ENCODE peak calls at places on chromosomes 4 and X, in seven cellular contexts. S is uterus, E is IMR-90, Y is right lobe of liver, B is left lung, V is bronchial epithelial cell, N is AG04449. L is an unnamed sample.

GRCh38 chr4:113057891-113058290 is 8.4 kb downstream of the ANK2 start:
- DNase-seq in S (no peak), E (no peak), Y (no peak), B (no peak), V (peak; percentile 45), N (no peak), L (peak; percentile 37)

GRCh38 chr4:62232755-62233280 is 1032.7 kb downstream of the ADGRL3 start:
- DNase-seq in S (no peak), E (no peak), Y (no peak), B (no peak), V (no peak), N (no peak), L (no peak)

GRCh38 chrX:115958687-115959359 is 211.7 kb upstream of the AGTR2 start:
- DNase-seq in S (no peak), E (no peak), Y (no peak), B (no peak), V (peak; percentile 28), N (no peak), L (peak; percentile 19)

GRCh38 chrX:3651272-3651671 is 62.2 kb downstream of the PRKX start:
- DNase-seq in S (no peak), E (peak; percentile 49), Y (no peak), B (no peak), V (peak; percentile 19), N (no peak), L (peak; percentile 27)

GRCh38 chrX:68929332-68930150 is 100.7 kb downstream of the EFNB1 start:
- DNase-seq in S (peak; percentile 52), E (peak; percentile 85), Y (no peak), B (no peak), V (peak; percentile 77), N (no peak), L (peak; percentile 75)

GRCh38 chr4:1910643-1911042 is 39.5 kb downstream of the NSD2 start:
- DNase-seq in S (no peak), E (peak; percentile 66), Y (no peak), B (no peak), V (peak; percentile 45), N (peak; percentile 12), L (peak; percentile 64)

GRCh38 chr4:108644237-108644636 is 6.2 kb upstream of the OSTC start:
- DNase-seq in S (no peak), E (peak; percentile 21), Y (no peak), B (no peak), V (no peak), N (no peak), L (no peak)

GRCh38 chr4:122921971-122922876 is at the start of gene NUDT6:
- DNase-seq in S (peak; percentile 46), E (peak; percentile 69), Y (peak; percentile 83), B (peak; percentile 71), V (peak; percentile 39), N (no peak), L (peak; percentile 70)

GRCh38 chrX:24520472-24520871 is 55.4 kb downstream of the PDK3 start:
- DNase-seq in S (no peak), E (no peak), Y (no peak), B (no peak), V (no peak), N (no peak), L (no peak)

GRCh38 chrX:153924149-153924861 is 1.8 kb downstream of the ARHGAP4 start:
- DNase-seq in S (peak; percentile 55), E (peak; percentile 44), Y (no peak), B (peak; percentile 57), V (no peak), N (no peak), L (peak; percentile 38)

GRCh38 chrX:95063554-95063953 is 1389.5 kb downstream of the FAM133A start:
- DNase-seq in S (no peak), E (peak; percentile 11), Y (no peak), B (no peak), V (no peak), N (no peak), L (no peak)

GRCh38 chr4:43089730-43090129 is 197.2 kb downstream of the GRXCR1 start:
- DNase-seq in S (no peak), E (peak; percentile 28), Y (no peak), B (no peak), V (peak; percentile 91), N (no peak), L (peak; percentile 84)

GRCh38 chr4:3369781-3370660 is 71.7 kb upstream of the HGFAC start:
- DNase-seq in S (peak; percentile 56), E (peak; percentile 94), Y (peak; percentile 72), B (no peak), V (peak; percentile 49), N (peak; percentile 70), L (peak; percentile 59)

GRCh38 chr4:71125137-71125536 is 131.7 kb downstream of the DCK start:
- DNase-seq in S (no peak), E (no peak), Y (no peak), B (no peak), V (no peak), N (no peak), L (no peak)

GRCh38 chr4:183729430-183730328 is 70.6 kb downstream of the TRAPPC11 start:
- DNase-seq in S (no peak), E (peak; percentile 70), Y (no peak), B (no peak), V (peak; percentile 96), N (no peak), L (peak; percentile 96)

GRCh38 chrX:15873566-15873965 is 19.0 kb upstream of the AP1S2 start:
- DNase-seq in S (no peak), E (peak; percentile 6), Y (no peak), B (no peak), V (no peak), N (no peak), L (no peak)

GRCh38 chr4:107997794-107998193 is 8.1 kb downstream of the HADH start:
- DNase-seq in S (no peak), E (no peak), Y (no peak), B (no peak), V (no peak), N (no peak), L (no peak)

GRCh38 chr4:161629694-161630441 is 533.9 kb downstream of the FSTL5 start:
- DNase-seq in S (no peak), E (no peak), Y (no peak), B (no peak), V (no peak), N (no peak), L (peak; percentile 58)

GRCh38 chr4:10640535-10641159 is 43.9 kb downstream of the CLNK start:
- DNase-seq in S (no peak), E (no peak), Y (no peak), B (peak; percentile 39), V (no peak), N (no peak), L (peak; percentile 37)

GRCh38 chrX:9861711-9862110 is 75.5 kb downstream of the SHROOM2 start:
- DNase-seq in S (no peak), E (no peak), Y (no peak), B (no peak), V (no peak), N (no peak), L (no peak)

GRCh38 chrX:74593593-74593992 is 20.8 kb downstream of the RLIM start:
- DNase-seq in S (no peak), E (no peak), Y (no peak), B (no peak), V (no peak), N (no peak), L (no peak)

GRCh38 chr4:1738410-1738809 is 17.1 kb downstream of the TACC3 start:
- DNase-seq in S (no peak), E (no peak), Y (no peak), B (no peak), V (no peak), N (no peak), L (no peak)

GRCh38 chr4:152079543-152080293 is 318.9 kb upstream of the GATB start:
- DNase-seq in S (no peak), E (no peak), Y (no peak), B (no peak), V (no peak), N (no peak), L (no peak)

DNA sequence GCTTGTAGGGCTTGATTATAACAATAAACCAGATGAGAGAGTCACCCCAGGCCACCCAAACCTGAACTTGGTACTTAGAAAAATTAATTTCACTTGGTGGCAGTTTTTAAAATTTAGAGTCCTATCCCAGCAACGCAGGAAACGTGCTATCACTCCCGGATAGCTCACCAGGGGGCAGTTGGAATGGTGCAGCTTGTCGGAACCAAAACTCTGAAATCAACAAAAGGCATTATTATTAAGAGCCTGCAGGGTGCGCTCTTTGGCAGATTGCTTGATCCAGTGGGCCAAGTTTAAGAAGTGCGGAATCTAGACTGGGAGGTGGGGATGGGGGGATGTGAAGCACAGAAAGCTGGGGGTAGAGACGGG is 2.4 kb downstream of the FRAS1 start:
- DNase-seq in S (peak; percentile 18), E (peak; percentile 45), Y (no peak), B (peak; percentile 51), V (peak; percentile 82), N (peak; percentile 4), L (peak; percentile 88)
- H3K4me3 ChIP-seq in S (peak overlapping the region; percentile 36), E (no peak overlapping the region), Y (peak overlapping the region; percentile 37), B (peak overlapping the region; percentile 45), V (peak overlapping the region; percentile 53), N (peak overlapping the region; percentile 63), L (peak overlapping the region; percentile 72)

GRCh38 chrX:114626323-114626722 is 42.4 kb downstream of the HTR2C start:
- DNase-seq in S (no peak), E (peak; percentile 3), Y (no peak), B (no peak), V (peak; percentile 12), N (no peak), L (peak; percentile 32)
- TF ChIP-seq CTCF in S (no peak), E (peak; percentile 19), Y (peak; percentile 47), B (no peak), V (peak; percentile 37), N (no peak), L (peak; percentile 45)

GRCh38 chrX:107673933-107674479 is 45.7 kb downstream of the PRPS1 start:
- DNase-seq in S (peak; percentile 90), E (no peak), Y (peak; percentile 76), B (peak; percentile 88), V (peak; percentile 49), N (no peak), L (peak; percentile 42)

GRCh38 chrX:107673401-107673800 is 45.1 kb downstream of the PRPS1 start:
- DNase-seq in S (no peak), E (no peak), Y (no peak), B (no peak), V (no peak), N (no peak), L (no peak)

GRCh38 chrX:107674480-107675364 is 46.4 kb downstream of the PRPS1 start:
- DNase-seq in S (peak; percentile 88), E (no peak), Y (no peak), B (peak; percentile 69), V (peak; percentile 54), N (no peak), L (peak; percentile 50)

GRCh38 chrX:107675365-107675654 is 47.0 kb downstream of the PRPS1 start:
- DNase-seq in S (no peak), E (no peak), Y (no peak), B (no peak), V (no peak), N (no peak), L (no peak)

GRCh38 chrX:107672955-107673378 is 44.7 kb downstream of the PRPS1 start:
- DNase-seq in S (peak; percentile 90), E (peak; percentile 56), Y (peak; percentile 75), B (peak; percentile 75), V (peak; percentile 65), N (no peak), L (peak; percentile 80)
- H3K4me3 ChIP-seq in S (peak overlapping the region; percentile 1), E (no peak overlapping the region), Y (no peak overlapping the region), B (no peak overlapping the region), V (no peak overlapping the region), N (no peak overlapping the region), L (no peak overlapping the region)

GRCh38 chr4:156718226-156718625 is 253.4 kb downstream of the PDGFC start:
- DNase-seq in S (no peak), E (peak; percentile 18), Y (no peak), B (no peak), V (peak; percentile 44), N (no peak), L (peak; percentile 31)
- TF ChIP-seq CTCF in S (no peak), E (no peak), Y (no peak), B (no peak), V (no peak), N (no peak), L (no peak)

GRCh38 chrX:49308604-49309269 is 5.3 kb downstream of the GAGE10 start:
- DNase-seq in S (no peak), E (no peak), Y (no peak), B (no peak), V (no peak), N (no peak), L (no peak)
- H3K4me3 ChIP-seq in S (peak overlapping the region; percentile 37), E (no peak overlapping the region), Y (peak overlapping the region; percentile 16), B (peak overlapping the region; percentile 30), V (no peak overlapping the region), N (no peak overlapping the region), L (no peak overlapping the region)

L was measured in epithelial cell of esophagus.